ENCODE peak calls at places on chromosomes 6 and 20, in four cellular contexts. One of them, this sample, is unnamed.

GRCh38 chr6:161817881-161818280 is 544.0 kb upstream of the AGPAT4 start:
- DNase-seq in GM12865: no peak
- DNase-seq in tibial artery: no peak
- DNase-seq in HFF-Myc: no peak
- DNase-seq in this sample: no peak

GRCh38 chr20:24746351-24746685 is 202.8 kb upstream of the CST7 start:
- DNase-seq in HFF-Myc: no peak
- DNase-seq in tibial artery: no peak
- DNase-seq in GM12865: no peak
- DNase-seq in this sample: no peak

GRCh38 chr20:10883166-10883565 is 209.4 kb upstream of the JAG1 start:
- DNase-seq in tibial artery: no peak
- DNase-seq in HFF-Myc: no peak
- DNase-seq in GM12865: peak; percentile 2
- DNase-seq in this sample: no peak

GRCh38 chr6:153015094-153015645 is 12.7 kb upstream of the MTRF1L start:
- DNase-seq in GM12865: no peak
- DNase-seq in tibial artery: no peak
- DNase-seq in HFF-Myc: no peak
- DNase-seq in this sample: no peak

GRCh38 chr20:51643390-51643789 is 100.9 kb upstream of the NFATC2 start:
- DNase-seq in HFF-Myc: no peak
- DNase-seq in GM12865: no peak
- DNase-seq in tibial artery: no peak
- DNase-seq in this sample: no peak

GRCh38 chr20:62707281-62707941 is 1.2 kb upstream of the NTSR1 start:
- DNase-seq in HFF-Myc: no peak
- DNase-seq in tibial artery: no peak
- DNase-seq in GM12865: no peak
- DNase-seq in this sample: no peak

GRCh38 chr6:79984261-79984660 is 20.2 kb upstream of the TTK start:
- DNase-seq in HFF-Myc: peak; percentile 6
- DNase-seq in GM12865: peak; percentile 35
- DNase-seq in tibial artery: no peak
- DNase-seq in this sample: no peak

GRCh38 chr6:39206250-39206721 is 23.0 kb downstream of the KCNK5 start:
- DNase-seq in tibial artery: no peak
- DNase-seq in HFF-Myc: no peak
- DNase-seq in GM12865: peak; percentile 24
- DNase-seq in this sample: no peak

GRCh38 chr20:35018578-35019371 is 63.1 kb downstream of the MYH7B start:
- DNase-seq in GM12865: no peak
- DNase-seq in tibial artery: no peak
- DNase-seq in HFF-Myc: no peak
- DNase-seq in this sample: no peak

GRCh38 chr6:33771342-33772113 is 17.4 kb downstream of the LEMD2 start:
- DNase-seq in GM12865: peak; percentile 72
- DNase-seq in HFF-Myc: peak; percentile 50
- DNase-seq in tibial artery: peak; percentile 66
- DNase-seq in this sample: peak; percentile 98

GRCh38 chr6:57048577-57048976 is 2.1 kb downstream of the KIAA1586 start:
- DNase-seq in tibial artery: no peak
- DNase-seq in GM12865: no peak
- DNase-seq in HFF-Myc: no peak
- DNase-seq in this sample: no peak

GRCh38 chr20:32203556-32204484 is 3.7 kb downstream of the PLAGL2 start:
- DNase-seq in tibial artery: no peak
- DNase-seq in GM12865: no peak
- DNase-seq in HFF-Myc: no peak
- DNase-seq in this sample: no peak

GRCh38 chr20:4574356-4574690 is 147.4 kb upstream of the PRND start:
- DNase-seq in tibial artery: no peak
- DNase-seq in GM12865: no peak
- DNase-seq in HFF-Myc: no peak
- DNase-seq in this sample: no peak

GRCh38 chr20:4571759-4572531 is 149.8 kb upstream of the PRND start:
- DNase-seq in GM12865: no peak
- DNase-seq in tibial artery: no peak
- DNase-seq in HFF-Myc: no peak
- DNase-seq in this sample: no peak

GRCh38 chr20:4569882-4570281 is 151.8 kb upstream of the PRND start:
- DNase-seq in tibial artery: no peak
- DNase-seq in GM12865: no peak
- DNase-seq in HFF-Myc: no peak
- DNase-seq in this sample: no peak

GRCh38 chr20:4578375-4578774 is 143.3 kb upstream of the PRND start:
- DNase-seq in HFF-Myc: no peak
- DNase-seq in tibial artery: no peak
- DNase-seq in GM12865: no peak
- DNase-seq in this sample: no peak

DNA sequence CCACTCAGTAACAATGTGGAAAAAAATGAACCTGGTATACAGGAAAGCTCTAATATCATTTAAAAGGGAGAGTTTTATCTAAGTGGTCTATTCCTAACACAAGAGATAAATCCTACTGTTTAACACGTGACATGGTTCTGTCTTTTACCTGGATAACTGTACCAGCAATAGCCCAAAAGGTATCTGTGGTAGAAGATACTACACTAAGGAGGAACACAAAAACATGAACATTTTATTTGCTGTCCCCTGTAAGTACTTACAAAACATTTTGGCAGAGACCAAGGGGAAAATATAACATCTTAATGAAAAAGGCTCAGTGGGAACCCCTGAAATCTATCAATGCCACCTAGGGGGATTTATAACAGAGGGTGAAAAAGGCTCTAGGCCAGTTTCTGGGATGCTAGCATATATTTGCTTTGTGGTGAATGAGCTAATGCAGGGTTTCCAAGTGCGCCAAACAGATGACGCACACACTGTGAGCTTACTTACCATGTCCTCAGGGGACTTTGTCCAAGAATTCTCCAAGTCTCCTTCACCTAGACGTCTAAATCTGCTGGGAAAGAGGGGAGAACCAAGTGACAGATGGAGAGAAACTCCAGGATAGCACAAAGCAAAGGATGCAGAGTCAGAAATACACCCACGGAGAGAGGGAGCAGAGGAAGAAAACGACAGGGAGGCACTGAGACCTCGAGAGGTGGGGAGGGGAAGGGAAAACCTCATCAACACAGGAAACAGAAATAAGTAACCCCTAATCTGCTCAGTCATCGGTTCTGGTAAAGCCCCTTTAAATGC is 147.9 kb upstream of the PRND start:
- DNase-seq in GM12865: no peak
- DNase-seq in tibial artery: no peak
- DNase-seq in HFF-Myc: peak; percentile 61
- DNase-seq in this sample: peak; percentile 79
- H3K4me3 ChIP-seq in GM12865: no peak overlapping the region
- H3K4me3 ChIP-seq in tibial artery: no peak overlapping the region
- H3K4me3 ChIP-seq in HFF-Myc: peak overlapping the region; percentile 12
- H3K4me3 ChIP-seq in this sample: no peak overlapping the region

GRCh38 chr6:151804585-151805285 is 2.7 kb upstream of the ESR1 start:
- DNase-seq in tibial artery: no peak
- DNase-seq in GM12865: no peak
- DNase-seq in HFF-Myc: no peak
- DNase-seq in this sample: no peak

GRCh38 chr6:151805286-151805840 is 2.1 kb upstream of the ESR1 start:
- DNase-seq in HFF-Myc: no peak
- DNase-seq in tibial artery: peak; percentile 41
- DNase-seq in GM12865: no peak
- DNase-seq in this sample: no peak

GRCh38 chr6:151806757-151807512 is 547 bp upstream of the ESR1 start:
- DNase-seq in HFF-Myc: no peak
- DNase-seq in GM12865: no peak
- DNase-seq in tibial artery: no peak
- DNase-seq in this sample: no peak

GRCh38 chr6:151808331-151809241 is 1.1 kb downstream of the ESR1 start:
- DNase-seq in GM12865: no peak
- DNase-seq in tibial artery: peak; percentile 66
- DNase-seq in HFF-Myc: no peak
- DNase-seq in this sample: no peak

GRCh38 chr6:151807513-151808330 is at the start of gene ESR1:
- DNase-seq in GM12865: no peak
- DNase-seq in HFF-Myc: no peak
- DNase-seq in tibial artery: peak; percentile 54
- DNase-seq in this sample: no peak
- H3K4me3 ChIP-seq in GM12865: no peak within 1 kb of the TSS
- H3K4me3 ChIP-seq in HFF-Myc: peak within 1 kb of the TSS; percentile 4
- H3K4me3 ChIP-seq in tibial artery: peak within 1 kb of the TSS; percentile 73
- H3K4me3 ChIP-seq in this sample: no peak within 1 kb of the TSS

GRCh38 chr6:37099442-37099841 is 70.5 kb upstream of the PIM1 start:
- DNase-seq in tibial artery: no peak
- DNase-seq in HFF-Myc: no peak
- DNase-seq in GM12865: no peak
- DNase-seq in this sample: no peak

GRCh38 chr6:37102299-37103168 is 67.4 kb upstream of the PIM1 start:
- DNase-seq in tibial artery: peak; percentile 90
- DNase-seq in GM12865: peak; percentile 88
- DNase-seq in HFF-Myc: peak; percentile 62
- DNase-seq in this sample: peak; percentile 49

GRCh38 chr6:37103169-37104039 is 66.5 kb upstream of the PIM1 start:
- DNase-seq in tibial artery: peak; percentile 51
- DNase-seq in GM12865: peak; percentile 70
- DNase-seq in HFF-Myc: no peak
- DNase-seq in this sample: no peak

GRCh38 chr6:37100740-37101139 is 69.2 kb upstream of the PIM1 start:
- DNase-seq in HFF-Myc: no peak
- DNase-seq in GM12865: no peak
- DNase-seq in tibial artery: no peak
- DNase-seq in this sample: no peak

DNA sequence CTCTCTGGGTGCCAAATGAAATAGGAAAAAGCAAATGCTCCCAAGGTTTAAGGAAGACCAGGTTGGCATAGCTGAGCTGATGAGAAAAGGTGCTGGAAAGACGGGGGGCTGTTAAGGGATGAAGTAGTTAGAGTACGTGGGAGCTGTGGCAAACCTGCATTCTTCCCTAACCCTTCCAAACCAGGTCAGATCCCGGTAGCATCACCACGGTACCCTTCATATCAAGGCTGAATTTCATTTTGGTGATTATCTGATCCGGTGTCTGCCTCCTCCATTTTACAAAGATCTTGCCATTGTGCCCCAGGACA is 68.0 kb upstream of the PIM1 start:
- DNase-seq in HFF-Myc: no peak
- DNase-seq in GM12865: no peak
- DNase-seq in tibial artery: no peak
- DNase-seq in this sample: no peak
- H3K4me3 ChIP-seq in HFF-Myc: peak overlapping the region; percentile 35
- H3K4me3 ChIP-seq in GM12865: no peak overlapping the region
- H3K4me3 ChIP-seq in tibial artery: peak overlapping the region; percentile 46
- H3K4me3 ChIP-seq in this sample: peak overlapping the region; percentile 46

DNA sequence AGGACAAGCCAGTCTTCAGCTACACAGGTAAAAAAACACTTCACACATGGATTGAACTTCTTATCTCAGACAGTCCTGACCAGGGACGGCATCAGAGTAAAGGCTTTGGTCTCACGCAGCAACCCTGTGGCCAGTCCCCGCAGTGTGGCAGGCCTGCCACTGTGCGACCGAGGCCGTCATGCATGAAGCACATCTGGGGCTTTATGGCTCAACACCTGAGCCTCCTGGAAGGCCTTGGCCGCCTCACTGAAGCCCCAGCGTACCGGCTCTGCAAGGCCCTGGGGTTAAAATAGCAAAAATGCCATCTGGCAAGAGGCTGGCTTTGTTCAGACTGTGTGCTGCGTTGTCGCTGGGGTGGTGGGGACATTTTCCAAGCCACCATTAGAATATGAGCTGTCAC is 32.8 kb downstream of the TBC1D7 start:
- DNase-seq in HFF-Myc: no peak
- DNase-seq in tibial artery: no peak
- DNase-seq in GM12865: no peak
- DNase-seq in this sample: no peak
- H3K4me3 ChIP-seq in HFF-Myc: no peak overlapping the region
- H3K4me3 ChIP-seq in tibial artery: no peak overlapping the region
- H3K4me3 ChIP-seq in GM12865: no peak overlapping the region
- H3K4me3 ChIP-seq in this sample: no peak overlapping the region

GRCh38 chr6:25404693-25405169 is 125.6 kb downstream of the CARMIL1 start:
- DNase-seq in HFF-Myc: no peak
- DNase-seq in GM12865: peak; percentile 94
- DNase-seq in tibial artery: no peak
- DNase-seq in this sample: no peak

GRCh38 chr6:25403150-25403549 is 124.0 kb downstream of the CARMIL1 start:
- DNase-seq in tibial artery: no peak
- DNase-seq in GM12865: peak; percentile 63
- DNase-seq in HFF-Myc: no peak
- DNase-seq in this sample: no peak

GRCh38 chr6:25402125-25402524 is 123.0 kb downstream of the CARMIL1 start:
- DNase-seq in tibial artery: no peak
- DNase-seq in GM12865: no peak
- DNase-seq in HFF-Myc: no peak
- DNase-seq in this sample: no peak

GRCh38 chr6:25404094-25404493 is 124.9 kb downstream of the CARMIL1 start:
- DNase-seq in HFF-Myc: no peak
- DNase-seq in GM12865: peak; percentile 34
- DNase-seq in tibial artery: no peak
- DNase-seq in this sample: no peak

DNA sequence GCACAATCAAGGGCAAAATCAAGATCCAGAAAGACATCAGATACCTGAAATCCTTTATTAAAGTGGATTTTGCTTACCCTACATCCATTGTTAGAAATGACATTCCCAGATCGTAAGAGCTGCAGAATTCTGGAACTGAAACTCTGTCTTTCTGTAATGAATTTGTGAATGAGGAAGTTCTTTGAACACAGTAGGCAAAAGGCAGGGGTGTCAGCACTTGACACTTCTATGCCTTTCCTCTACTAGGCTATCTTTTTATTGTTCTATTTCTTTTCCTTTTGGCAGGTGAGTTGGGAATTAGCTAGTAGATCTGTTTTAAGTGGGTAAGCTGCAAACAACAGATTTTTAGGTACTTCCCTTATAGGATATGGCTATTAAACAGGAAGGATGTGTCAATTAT is 126.3 kb downstream of the CARMIL1 start:
- DNase-seq in GM12865: peak; percentile 44
- DNase-seq in HFF-Myc: no peak
- DNase-seq in tibial artery: no peak
- DNase-seq in this sample: no peak
- H3K4me3 ChIP-seq in GM12865: peak overlapping the region; percentile 35
- H3K4me3 ChIP-seq in HFF-Myc: no peak overlapping the region
- H3K4me3 ChIP-seq in tibial artery: no peak overlapping the region
- H3K4me3 ChIP-seq in this sample: no peak overlapping the region

DNA sequence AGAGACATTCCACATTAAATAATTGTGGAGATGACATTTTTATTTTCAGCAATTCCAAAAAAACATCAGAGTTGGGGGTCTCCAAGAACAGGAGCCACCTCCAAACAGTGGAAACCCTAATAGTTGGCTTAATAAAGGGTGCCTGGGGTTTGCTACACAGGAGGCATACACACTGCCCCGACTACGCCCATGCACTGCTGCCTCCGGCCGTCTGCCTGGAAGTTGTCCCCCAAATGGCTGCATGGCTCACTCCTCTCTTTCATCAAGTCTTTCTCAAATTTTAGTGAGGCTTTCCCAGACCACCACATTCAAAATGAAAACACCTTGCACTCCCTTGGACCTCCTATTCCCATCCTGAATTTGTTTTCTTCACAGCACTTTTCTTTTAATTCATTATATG is 58.8 kb downstream of the ZMYND8 start:
- DNase-seq in GM12865: no peak
- DNase-seq in HFF-Myc: no peak
- DNase-seq in tibial artery: no peak
- DNase-seq in this sample: no peak
- H3K4me3 ChIP-seq in GM12865: no peak overlapping the region
- H3K4me3 ChIP-seq in HFF-Myc: no peak overlapping the region
- H3K4me3 ChIP-seq in tibial artery: no peak overlapping the region
- H3K4me3 ChIP-seq in this sample: no peak overlapping the region

GRCh38 chr6:166087848-166088247 is 79.8 kb downstream of the TBXT start:
- DNase-seq in tibial artery: no peak
- DNase-seq in HFF-Myc: no peak
- DNase-seq in GM12865: no peak
- DNase-seq in this sample: no peak
- H3K4me3 ChIP-seq in tibial artery: no peak overlapping the region
- H3K4me3 ChIP-seq in HFF-Myc: no peak overlapping the region
- H3K4me3 ChIP-seq in GM12865: no peak overlapping the region
- H3K4me3 ChIP-seq in this sample: no peak overlapping the region

This sample was measured in AG04449.